ENCODE peak calls at places on chromosomes 4 and X, in nine cellular contexts. Q is A549, F is GM23248, N is psoas muscle, L is IMR-90, H is breast epithelium, Y is right atrium auricular region, Z is coronary artery, E is dorsolateral prefrontal cortex. P is an unnamed sample.

GRCh38 chr4:41160856-41161255 is 53.5 kb downstream of the APBB2 start:
- DNase-seq in Q (no peak), F (peak), N (no peak), L (peak), H (no peak), Y (no peak), Z (no peak), E (no peak), P (no peak)

GRCh38 chr4:32519060-32519459 is 1798.9 kb downstream of the PCDH7 start:
- DNase-seq in Q (no peak), F (no peak), N (no peak), L (no peak), H (no peak), Y (no peak), Z (no peak), E (no peak), P (no peak)

GRCh38 chr4:72975488-72975784 is 94.1 kb downstream of the COX18 start:
- DNase-seq in Q (no peak), F (peak), N (no peak), L (peak), H (no peak), Y (no peak), Z (no peak), E (no peak), P (no peak)

GRCh38 chr4:85964298-85964697 is 395.6 kb downstream of the MAPK10 start:
- DNase-seq in Q (no peak), F (no peak), N (no peak), L (no peak), H (no peak), Y (no peak), Z (no peak), E (no peak), P (no peak)

GRCh38 chr4:173057906-173058305 is 110.7 kb upstream of the GALNT7 start:
- DNase-seq in Q (no peak), F (peak), N (no peak), L (peak), H (no peak), Y (no peak), Z (no peak), E (no peak), P (no peak)

GRCh38 chrX:64642482-64642881 is 247.2 kb upstream of the MTMR8 start:
- DNase-seq in Q (no peak), F (peak), N (no peak), L (no peak), H (no peak), Y (no peak), Z (no peak), E (no peak), P (no peak)

GRCh38 chr4:23822181-23822580 is 67.7 kb downstream of the PPARGC1A start:
- DNase-seq in Q (no peak), F (no peak), N (no peak), L (peak), H (no peak), Y (no peak), Z (no peak), E (no peak), P (no peak)

GRCh38 chr4:76197971-76198410 is 15.6 kb downstream of the SCARB2 start:
- DNase-seq in Q (no peak), F (peak), N (peak), L (peak), H (no peak), Y (no peak), Z (no peak), E (peak), P (no peak)

GRCh38 chr4:5365071-5366008 is 314.1 kb downstream of the STK32B start:
- DNase-seq in Q (peak), F (peak), N (no peak), L (peak), H (no peak), Y (no peak), Z (peak), E (no peak), P (peak)

GRCh38 chr4:185211641-185212040 is 2.2 kb downstream of the SNX25 start:
- DNase-seq in Q (no peak), F (no peak), N (no peak), L (no peak), H (no peak), Y (no peak), Z (no peak), E (no peak), P (no peak)

GRCh38 chr4:145287351-145287750 is 107.0 kb upstream of the OTUD4 start:
- DNase-seq in Q (no peak), F (no peak), N (no peak), L (no peak), H (no peak), Y (no peak), Z (no peak), E (no peak), P (no peak)

GRCh38 chr4:47530801-47531200 is 45.7 kb downstream of the ATP10D start:
- DNase-seq in Q (no peak), F (peak), N (no peak), L (no peak), H (no peak), Y (no peak), Z (no peak), E (no peak), P (no peak)

GRCh38 chrX:102723456-102723855 is 2.9 kb downstream of the GPRASP3 start:
- DNase-seq in Q (no peak), F (no peak), N (no peak), L (no peak), H (no peak), Y (no peak), Z (no peak), E (no peak), P (no peak)

GRCh38 chr4:88018471-88018870 is 11.0 kb downstream of the PKD2 start:
- DNase-seq in Q (no peak), F (peak), N (peak), L (peak), H (no peak), Y (peak), Z (peak), E (no peak), P (no peak)

GRCh38 chr4:76611611-76612010 is 176.6 kb downstream of the SHROOM3 start:
- DNase-seq in Q (no peak), F (peak), N (no peak), L (peak), H (peak), Y (no peak), Z (no peak), E (no peak), P (no peak)

GRCh38 chr4:82611982-82612381 is 50.2 kb upstream of the TMEM150C start:
- DNase-seq in Q (no peak), F (no peak), N (no peak), L (no peak), H (no peak), Y (no peak), Z (no peak), E (no peak), P (no peak)

GRCh38 chrX:97984641-97985040 is 1100.9 kb downstream of the RPA4 start:
- DNase-seq in Q (no peak), F (no peak), N (no peak), L (peak), H (no peak), Y (no peak), Z (no peak), E (no peak), P (no peak)

GRCh38 chr4:2264481-2265041 is 2.7 kb upstream of the MXD4 start:
- DNase-seq in Q (no peak), F (no peak), N (peak), L (no peak), H (no peak), Y (no peak), Z (no peak), E (no peak), P (no peak)

GRCh38 chrX:28120076-28120475 is 138.8 kb upstream of the DCAF8L1 start:
- DNase-seq in Q (no peak), F (no peak), N (no peak), L (no peak), H (no peak), Y (no peak), Z (no peak), E (no peak), P (no peak)

GRCh38 chr4:34261799-34262314 is 1982.5 kb downstream of the ARAP2 start:
- DNase-seq in Q (no peak), F (no peak), N (no peak), L (no peak), H (no peak), Y (no peak), Z (no peak), E (no peak), P (no peak)

GRCh38 chr4:100679926-100680325 is 162.1 kb upstream of the EMCN start:
- DNase-seq in Q (no peak), F (no peak), N (no peak), L (no peak), H (no peak), Y (no peak), Z (no peak), E (no peak), P (no peak)

GRCh38 chr4:71110499-71110898 is 117.0 kb downstream of the DCK start:
- DNase-seq in Q (no peak), F (no peak), N (no peak), L (no peak), H (no peak), Y (no peak), Z (no peak), E (no peak), P (no peak)

GRCh38 chr4:136036744-136037143 is 1495.5 kb downstream of the PCDH18 start:
- DNase-seq in Q (no peak), F (no peak), N (no peak), L (peak), H (no peak), Y (no peak), Z (no peak), E (no peak), P (no peak)

GRCh38 chrX:134547047-134547679 is 87.2 kb downstream of the HPRT1 start:
- DNase-seq in Q (peak), F (peak), N (no peak), L (peak), H (no peak), Y (no peak), Z (no peak), E (no peak), P (no peak)

GRCh38 chr4:86497131-86497530 is 97.0 kb upstream of the PTPN13 start:
- DNase-seq in Q (no peak), F (peak), N (peak), L (no peak), H (no peak), Y (no peak), Z (no peak), E (no peak), P (no peak)

GRCh38 chrX:20479048-20479447 is 212.3 kb upstream of the RPS6KA3 start:
- DNase-seq in Q (no peak), F (no peak), N (no peak), L (no peak), H (no peak), Y (no peak), Z (no peak), E (no peak), P (no peak)

GRCh38 chrX:87728459-87728858 is 210.9 kb downstream of the KLHL4 start:
- DNase-seq in Q (no peak), F (no peak), N (no peak), L (no peak), H (no peak), Y (no peak), Z (no peak), E (no peak), P (no peak)

GRCh38 chr4:145686991-145687390 is 7.0 kb downstream of the C4orf51 start:
- DNase-seq in Q (no peak), F (no peak), N (no peak), L (no peak), H (no peak), Y (no peak), Z (no peak), E (no peak), P (no peak)

GRCh38 chrX:35439692-35440091 is 358.4 kb upstream of the MAGEB16 start:
- DNase-seq in Q (no peak), F (no peak), N (no peak), L (no peak), H (no peak), Y (no peak), Z (no peak), E (no peak), P (no peak)
- H3K27ac ChIP-seq in Q (no peak), F (no peak), N (no peak), L (no peak), H (no peak), Y (no peak), Z (no peak), E (no peak), P (no peak)

DNA sequence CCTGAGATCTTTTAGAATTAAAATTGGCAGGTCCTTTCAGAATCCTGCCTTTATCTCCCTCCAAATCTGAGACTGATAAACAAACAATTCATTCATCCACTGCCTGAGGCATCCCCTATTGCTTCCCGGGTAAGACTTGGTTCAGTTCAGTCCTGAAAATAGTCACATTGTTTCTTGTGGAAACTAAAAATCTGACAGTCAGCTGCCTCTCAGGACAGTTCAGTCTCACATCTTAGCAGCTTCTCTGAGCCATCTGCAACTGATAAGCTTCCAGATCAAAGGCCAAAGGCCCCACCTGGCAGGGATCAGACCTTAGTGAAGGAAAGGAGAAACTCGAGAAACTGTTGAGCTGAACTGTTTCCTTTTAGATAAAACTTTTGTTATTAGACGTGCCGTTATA is 264.5 kb downstream of the IL15 start:
- DNase-seq in Q (no peak), F (no peak), N (no peak), L (no peak), H (no peak), Y (no peak), Z (no peak), E (no peak), P (no peak)
- H3K27ac ChIP-seq in Q (no peak), F (no peak), N (no peak), L (no peak), H (no peak), Y (no peak), Z (no peak), E (no peak), P (no peak)

GRCh38 chr4:112552668-112553067 is 36.7 kb upstream of the NEUROG2 start:
- DNase-seq in Q (no peak), F (peak), N (no peak), L (peak), H (no peak), Y (no peak), Z (no peak), E (no peak), P (no peak)
- H3K27ac ChIP-seq in Q (peak), F (peak), N (no peak), L (no peak), H (no peak), Y (no peak), Z (no peak), E (no peak), P (no peak)

GRCh38 chrX:107775000-107775733 is 420 bp downstream of the TSC22D3 start:
- DNase-seq in Q (peak), F (no peak), N (no peak), L (no peak), H (no peak), Y (no peak), Z (no peak), E (no peak), P (no peak)
- H3K27ac ChIP-seq in Q (peak), F (no peak), N (peak), L (no peak), H (peak), Y (peak), Z (peak), E (peak), P (peak)

GRCh38 chrX:39857780-39858179 is 240.0 kb downstream of the BCOR start:
- DNase-seq in Q (no peak), F (no peak), N (no peak), L (no peak), H (no peak), Y (no peak), Z (no peak), E (no peak), P (no peak)
- H3K27ac ChIP-seq in Q (peak), F (no peak), N (no peak), L (no peak), H (no peak), Y (no peak), Z (no peak), E (no peak), P (no peak)

DNA sequence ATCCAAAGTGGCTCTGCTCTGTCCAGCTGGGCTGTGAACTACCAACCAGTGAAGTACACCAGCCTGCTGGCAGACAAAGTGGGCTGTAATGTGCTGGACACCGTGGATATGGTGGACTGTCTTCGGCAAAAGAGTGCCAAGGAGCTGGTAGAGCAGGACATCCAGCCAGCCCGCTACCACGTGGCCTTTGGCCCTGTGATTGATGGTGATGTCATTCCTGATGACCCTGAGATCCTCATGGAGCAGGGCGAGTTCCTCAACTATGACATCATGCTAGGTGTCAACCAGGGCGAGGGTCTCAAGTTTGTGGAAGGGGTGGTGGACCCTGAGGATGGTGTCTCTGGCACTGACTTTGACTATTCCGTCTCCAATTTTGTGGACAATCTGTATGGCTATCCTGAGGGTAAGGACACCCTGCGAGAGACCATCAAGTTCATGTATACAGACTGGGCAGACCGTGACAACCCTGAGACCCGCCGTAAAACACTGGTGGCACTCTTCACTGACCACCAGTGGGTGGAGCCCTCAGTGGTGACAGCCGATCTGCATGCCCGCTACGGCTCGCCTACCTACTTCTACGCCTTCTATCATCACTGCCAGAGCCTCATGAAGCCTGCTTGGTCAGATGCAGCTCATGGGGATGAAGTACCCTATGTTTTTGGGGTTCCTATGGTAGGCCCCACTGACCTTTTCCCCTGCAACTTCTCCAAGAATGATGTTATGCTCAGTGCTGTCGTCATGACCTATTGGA is 22.6 kb downstream of the NLGN3 start:
- DNase-seq in Q (no peak), F (no peak), N (no peak), L (no peak), H (no peak), Y (no peak), Z (no peak), E (no peak), P (no peak)
- H3K27ac ChIP-seq in Q (no peak), F (no peak), N (no peak), L (no peak), H (no peak), Y (no peak), Z (no peak), E (peak), P (no peak)

GRCh38 chrX:21946925-21947641 is 6.6 kb downstream of the SMS start:
- DNase-seq in Q (no peak), F (peak), N (no peak), L (peak), H (no peak), Y (no peak), Z (no peak), E (no peak), P (no peak)

GRCh38 chrX:21944136-21944615 is 3.7 kb downstream of the SMS start:
- DNase-seq in Q (no peak), F (no peak), N (no peak), L (no peak), H (no peak), Y (no peak), Z (no peak), E (no peak), P (no peak)

GRCh38 chrX:21947671-21948070 is 7.2 kb downstream of the SMS start:
- DNase-seq in Q (no peak), F (no peak), N (no peak), L (no peak), H (no peak), Y (no peak), Z (no peak), E (no peak), P (no peak)

GRCh38 chrX:21940356-21940829 is at the start of gene SMS:
- DNase-seq in Q (peak), F (peak), N (peak), L (peak), H (peak), Y (peak), Z (peak), E (peak), P (peak)

DNA sequence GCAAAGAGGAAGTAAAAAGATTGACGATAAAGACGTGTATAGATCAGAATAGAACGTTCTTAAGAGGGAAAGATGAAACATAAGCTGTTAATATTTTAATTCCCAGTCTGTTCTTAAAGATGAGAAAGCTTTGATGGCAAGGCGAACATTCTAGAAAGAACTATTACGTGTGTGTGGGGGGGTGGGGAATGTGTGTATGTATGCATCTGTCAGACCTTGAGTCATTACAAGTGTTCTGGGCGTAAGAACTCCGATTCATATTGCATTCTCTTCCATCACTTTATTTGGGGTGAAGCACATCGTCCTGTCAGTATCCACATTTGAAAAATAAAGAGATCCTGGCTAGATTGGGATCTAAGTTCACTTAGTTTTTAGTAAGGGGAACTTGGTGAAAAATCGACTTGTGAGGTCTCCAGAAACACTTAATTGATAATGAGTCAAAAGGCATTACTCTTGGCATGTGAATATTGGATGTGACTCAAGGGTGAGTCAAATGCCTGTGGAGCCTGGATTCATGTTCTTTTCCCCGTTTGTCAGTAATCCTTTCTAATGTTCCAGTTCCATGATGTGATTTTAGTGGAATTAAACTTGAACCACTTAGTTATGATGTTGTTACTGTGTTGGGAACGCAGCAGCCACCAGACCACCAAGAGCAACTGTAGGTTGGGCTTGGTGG is 3.1 kb downstream of the SMS start:
- DNase-seq in Q (peak), F (peak), N (no peak), L (peak), H (no peak), Y (no peak), Z (no peak), E (no peak), P (no peak)
- H3K27ac ChIP-seq in Q (peak), F (peak), N (no peak), L (peak), H (peak), Y (peak), Z (peak), E (no peak), P (peak)

P was measured in lung.